ENCODE peak calls at places on chromosomes 12 and 14, in four cellular contexts. One of them, this sample, is unnamed.

GRCh38 chr14:21070083-21070609 is at the start of gene ARHGEF40:
- DNase-seq in HepG2: no peak
- DNase-seq in GM12878: no peak
- DNase-seq in K562: peak; percentile 58
- DNase-seq in this sample: no peak

GRCh38 chr12:75208851-75209781 is 523 bp downstream of the KCNC2 start:
- DNase-seq in GM12878: no peak
- DNase-seq in HepG2: no peak
- DNase-seq in K562: peak; percentile 6
- DNase-seq in this sample: no peak

GRCh38 chr12:119669744-119670472 is 2.0 kb downstream of the PRKAB1 start:
- DNase-seq in K562: peak; percentile 49
- DNase-seq in HepG2: peak; percentile 83
- DNase-seq in GM12878: no peak
- DNase-seq in this sample: no peak

GRCh38 chr14:31930070-31930469 is 147.0 kb upstream of the ARHGAP5 start:
- DNase-seq in GM12878: no peak
- DNase-seq in HepG2: no peak
- DNase-seq in K562: no peak
- DNase-seq in this sample: no peak

GRCh38 chr12:38921025-38921677 is 15.8 kb upstream of the CPNE8 start:
- DNase-seq in K562: peak; percentile 67
- DNase-seq in HepG2: peak; percentile 65
- DNase-seq in GM12878: no peak
- DNase-seq in this sample: no peak

GRCh38 chr14:61179061-61179675 is 102.0 kb downstream of the TMEM30B start:
- DNase-seq in HepG2: peak; percentile 59
- DNase-seq in GM12878: no peak
- DNase-seq in K562: no peak
- DNase-seq in this sample: no peak

GRCh38 chr12:79374543-79374942 is 316.2 kb downstream of the PAWR start:
- DNase-seq in GM12878: no peak
- DNase-seq in K562: no peak
- DNase-seq in HepG2: no peak
- DNase-seq in this sample: no peak

GRCh38 chr12:106841471-106842302 is 67.2 kb downstream of the RIC8B start:
- DNase-seq in K562: peak; percentile 68
- DNase-seq in GM12878: no peak
- DNase-seq in HepG2: peak; percentile 30
- DNase-seq in this sample: no peak

GRCh38 chr12:99393763-99394162 is 253.8 kb upstream of the GARIN6 start:
- DNase-seq in K562: no peak
- DNase-seq in GM12878: no peak
- DNase-seq in HepG2: no peak
- DNase-seq in this sample: no peak

GRCh38 chr12:7642876-7643309 is 22.8 kb downstream of the APOBEC1 start:
- DNase-seq in K562: peak; percentile 58
- DNase-seq in GM12878: no peak
- DNase-seq in HepG2: peak; percentile 15
- DNase-seq in this sample: peak; percentile 65

GRCh38 chr14:58638231-58639205 is 756 bp downstream of the DACT1 start:
- DNase-seq in K562: no peak
- DNase-seq in GM12878: no peak
- DNase-seq in HepG2: no peak
- DNase-seq in this sample: no peak

GRCh38 chr12:30687265-30687986 is 8.2 kb downstream of the IPO8 start:
- DNase-seq in HepG2: peak; percentile 8
- DNase-seq in K562: no peak
- DNase-seq in GM12878: no peak
- DNase-seq in this sample: no peak

GRCh38 chr14:55028066-55028465 is 1.0 kb downstream of the SOCS4 start:
- DNase-seq in GM12878: no peak
- DNase-seq in HepG2: no peak
- DNase-seq in K562: no peak
- DNase-seq in this sample: no peak

GRCh38 chr12:55929306-55929791 is 1.6 kb upstream of the DGKA start:
- DNase-seq in GM12878: peak; percentile 70
- DNase-seq in HepG2: no peak
- DNase-seq in K562: no peak
- DNase-seq in this sample: no peak

GRCh38 chr14:49982522-49982951 is 89.7 kb downstream of the ARF6 start:
- DNase-seq in K562: no peak
- DNase-seq in HepG2: no peak
- DNase-seq in GM12878: no peak
- DNase-seq in this sample: no peak

GRCh38 chr12:107411792-107412535 is 273.6 kb upstream of the PWP1 start:
- DNase-seq in GM12878: no peak
- DNase-seq in HepG2: no peak
- DNase-seq in K562: no peak
- DNase-seq in this sample: no peak

GRCh38 chr14:95440951-95441350 is 75.5 kb downstream of the SYNE3 start:
- DNase-seq in K562: no peak
- DNase-seq in GM12878: no peak
- DNase-seq in HepG2: no peak
- DNase-seq in this sample: no peak

GRCh38 chr12:75724913-75725312 is 213.5 kb upstream of the KRR1 start:
- DNase-seq in GM12878: no peak
- DNase-seq in HepG2: peak; percentile 83
- DNase-seq in K562: peak; percentile 50
- DNase-seq in this sample: no peak

GRCh38 chr12:75913502-75914110 is 118.0 kb downstream of the PHLDA1 start:
- DNase-seq in K562: peak; percentile 17
- DNase-seq in HepG2: no peak
- DNase-seq in GM12878: no peak
- DNase-seq in this sample: no peak

GRCh38 chr14:32561520-32561919 is 232.4 kb downstream of the AKAP6 start:
- DNase-seq in GM12878: no peak
- DNase-seq in K562: no peak
- DNase-seq in HepG2: no peak
- DNase-seq in this sample: no peak

GRCh38 chr14:36507847-36508417 is 12.1 kb downstream of the NKX2-1 start:
- DNase-seq in GM12878: no peak
- DNase-seq in HepG2: no peak
- DNase-seq in K562: no peak
- DNase-seq in this sample: no peak

GRCh38 chr12:109771746-109772621 is 58.4 kb downstream of the FAM222A start:
- DNase-seq in K562: no peak
- DNase-seq in HepG2: no peak
- DNase-seq in GM12878: no peak
- DNase-seq in this sample: peak; percentile 47

GRCh38 chr14:40271480-40271879 is 839.2 kb upstream of the FBXO33 start:
- DNase-seq in GM12878: no peak
- DNase-seq in K562: no peak
- DNase-seq in HepG2: no peak
- DNase-seq in this sample: no peak

GRCh38 chr12:45732936-45733335 is 3.4 kb downstream of the ARID2 start:
- DNase-seq in GM12878: no peak
- DNase-seq in HepG2: no peak
- DNase-seq in K562: no peak
- DNase-seq in this sample: no peak
- TF ChIP-seq KDM1A in GM12878: no peak
- TF ChIP-seq KDM1A in HepG2: no peak
- TF ChIP-seq KDM1A in K562: no peak
- TF ChIP-seq KDM1A in this sample: no peak

DNA sequence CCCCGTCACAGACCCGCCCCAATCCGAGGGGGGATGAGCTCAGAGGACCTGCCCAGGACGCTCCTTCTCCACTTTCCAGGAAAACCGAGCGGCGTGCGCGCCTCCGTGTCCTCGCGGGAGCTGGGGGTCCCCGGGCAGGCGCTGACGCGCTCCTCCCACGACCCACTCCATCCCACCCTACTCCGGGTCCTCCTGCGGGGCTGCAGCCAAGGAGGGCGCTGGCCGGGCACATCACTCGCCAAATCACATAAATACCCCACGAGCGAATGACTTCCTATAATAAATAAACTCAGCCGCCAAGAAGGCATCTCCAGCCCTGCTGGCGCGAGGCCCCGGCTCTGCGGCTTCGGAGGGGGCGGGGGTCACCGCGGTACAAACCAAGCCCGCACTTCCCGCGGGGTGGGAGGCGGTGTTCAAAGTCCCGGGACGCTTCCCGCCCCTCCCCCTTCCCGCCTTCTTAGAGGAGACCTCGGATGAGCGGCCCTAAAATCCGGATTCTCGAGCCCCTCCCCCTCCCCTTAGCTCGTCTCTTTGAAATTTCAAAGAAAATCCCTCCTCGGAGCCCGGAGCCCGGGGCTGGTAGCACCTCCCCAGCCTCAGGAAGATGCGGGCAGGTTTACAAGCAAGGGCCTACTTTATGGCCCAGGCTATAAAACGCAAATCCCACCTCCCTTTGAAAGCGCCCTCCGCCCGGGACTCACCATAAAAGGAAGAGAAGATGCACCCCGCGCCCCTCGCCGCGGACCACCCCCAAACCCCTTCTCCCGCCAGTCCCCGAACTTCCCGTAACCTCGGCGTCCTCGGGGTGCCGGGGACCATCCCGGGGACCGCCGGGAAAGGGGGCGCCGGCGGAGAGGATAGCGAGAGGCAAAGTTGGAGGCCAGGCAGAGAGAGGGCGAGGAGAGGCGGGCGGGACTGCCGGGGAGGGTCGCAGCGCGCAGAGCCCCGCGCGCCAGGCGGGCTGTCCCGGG is 718 bp upstream of the FZD10 start:
- DNase-seq in K562: no peak
- DNase-seq in GM12878: no peak
- DNase-seq in HepG2: no peak
- DNase-seq in this sample: peak; percentile 81
- TF ChIP-seq EZH2 in K562: no peak
- TF ChIP-seq EZH2 in GM12878: no peak
- TF ChIP-seq EZH2 in HepG2: no peak
- TF ChIP-seq EZH2 in this sample: peak; percentile 43

GRCh38 chr14:73403181-73403752 is 55.1 kb downstream of the NUMB start:
- DNase-seq in HepG2: no peak
- DNase-seq in K562: no peak
- DNase-seq in GM12878: no peak
- DNase-seq in this sample: no peak
- TF ChIP-seq CEBPB in HepG2: no peak
- TF ChIP-seq CEBPB in K562: no peak
- TF ChIP-seq CEBPB in GM12878: no peak
- TF ChIP-seq CEBPB in this sample: no peak

GRCh38 chr12:50052964-50053363 is 4.4 kb upstream of the ASIC1 start:
- DNase-seq in K562: no peak
- DNase-seq in HepG2: no peak
- DNase-seq in GM12878: no peak
- DNase-seq in this sample: no peak

GRCh38 chr12:50050119-50050385 is 7.3 kb upstream of the ASIC1 start:
- DNase-seq in K562: no peak
- DNase-seq in GM12878: no peak
- DNase-seq in HepG2: no peak
- DNase-seq in this sample: no peak

GRCh38 chr12:50052544-50052943 is 4.9 kb upstream of the ASIC1 start:
- DNase-seq in K562: no peak
- DNase-seq in GM12878: no peak
- DNase-seq in HepG2: no peak
- DNase-seq in this sample: no peak

GRCh38 chr12:50049254-50050118 is 7.9 kb upstream of the ASIC1 start:
- DNase-seq in HepG2: no peak
- DNase-seq in GM12878: no peak
- DNase-seq in K562: no peak
- DNase-seq in this sample: no peak

DNA sequence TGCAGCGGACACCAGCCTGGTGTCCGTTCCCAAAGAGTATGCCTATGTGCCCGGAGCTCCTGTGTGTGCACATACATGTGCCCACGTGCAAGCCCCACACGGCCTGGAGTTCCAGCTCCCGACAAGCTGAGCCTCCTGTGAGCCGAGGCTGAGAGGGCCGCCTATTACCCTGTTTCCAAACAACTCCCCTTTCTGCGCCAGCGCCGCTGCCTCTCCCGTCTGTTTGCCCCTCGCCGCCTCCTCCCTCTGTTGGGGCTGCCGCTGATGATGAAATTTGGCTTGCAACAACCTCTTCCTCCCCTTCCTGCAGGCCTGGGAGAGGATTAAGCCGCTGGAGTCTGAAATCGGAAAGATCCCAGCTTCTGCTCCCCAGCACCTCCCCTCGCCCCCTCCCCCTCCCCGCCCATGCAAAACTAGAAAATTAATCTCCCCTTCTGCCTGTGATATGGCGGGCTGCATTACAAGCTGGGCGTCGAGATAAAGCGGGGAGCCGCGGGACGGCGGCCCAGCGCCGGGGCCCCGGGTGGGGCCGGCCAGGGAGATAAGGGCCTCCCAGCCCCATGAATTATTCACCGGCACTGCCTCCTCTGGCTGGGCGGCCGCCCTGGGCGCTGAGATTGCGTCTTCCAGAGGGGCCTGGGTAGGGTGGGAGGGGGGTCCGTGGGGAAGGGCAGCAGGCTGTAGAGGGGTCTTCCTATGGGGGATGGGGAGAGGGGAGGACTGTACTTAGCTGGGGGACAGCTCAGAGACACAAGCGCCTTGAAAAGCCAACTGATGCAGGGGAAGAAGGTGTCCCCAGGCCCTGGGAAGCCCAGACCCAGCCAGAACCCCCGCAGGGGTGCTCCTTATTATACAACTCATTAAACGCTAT is 6.8 kb upstream of the ASIC1 start:
- DNase-seq in HepG2: peak; percentile 46
- DNase-seq in K562: peak; percentile 96
- DNase-seq in GM12878: no peak
- DNase-seq in this sample: peak; percentile 77
- TF ChIP-seq KDM1A in HepG2: no peak
- TF ChIP-seq KDM1A in K562: peak; percentile 99
- TF ChIP-seq KDM1A in GM12878: no peak
- TF ChIP-seq KDM1A in this sample: no peak

GRCh38 chr12:69733638-69734037 is 5.0 kb upstream of the RAB3IP start:
- DNase-seq in GM12878: no peak
- DNase-seq in K562: no peak
- DNase-seq in HepG2: no peak
- DNase-seq in this sample: no peak

GRCh38 chr12:69744109-69744508 is 5.4 kb downstream of the RAB3IP start:
- DNase-seq in GM12878: no peak
- DNase-seq in HepG2: no peak
- DNase-seq in K562: no peak
- DNase-seq in this sample: no peak

GRCh38 chr12:69738351-69739286 is at the start of gene RAB3IP:
- DNase-seq in GM12878: peak; percentile 51
- DNase-seq in K562: peak; percentile 90
- DNase-seq in HepG2: peak; percentile 71
- DNase-seq in this sample: peak; percentile 56

GRCh38 chr12:69739287-69740191 is 879 bp downstream of the RAB3IP start:
- DNase-seq in HepG2: peak; percentile 77
- DNase-seq in K562: peak; percentile 40
- DNase-seq in GM12878: peak; percentile 28
- DNase-seq in this sample: no peak
- TF ChIP-seq EZH2 in HepG2: no peak
- TF ChIP-seq EZH2 in K562: peak; percentile 88
- TF ChIP-seq EZH2 in GM12878: no peak
- TF ChIP-seq EZH2 in this sample: no peak

GRCh38 chr12:77153706-77154105 is 88.3 kb upstream of the E2F7 start:
- DNase-seq in GM12878: no peak
- DNase-seq in K562: no peak
- DNase-seq in HepG2: no peak
- DNase-seq in this sample: no peak

GRCh38 chr12:77152623-77153193 is 87.3 kb upstream of the E2F7 start:
- DNase-seq in K562: no peak
- DNase-seq in HepG2: peak; percentile 5
- DNase-seq in GM12878: no peak
- DNase-seq in this sample: no peak

GRCh38 chr12:77151030-77151429 is 85.7 kb upstream of the E2F7 start:
- DNase-seq in HepG2: no peak
- DNase-seq in K562: no peak
- DNase-seq in GM12878: no peak
- DNase-seq in this sample: no peak
- TF ChIP-seq CEBPB in HepG2: no peak
- TF ChIP-seq CEBPB in K562: no peak
- TF ChIP-seq CEBPB in GM12878: no peak
- TF ChIP-seq CEBPB in this sample: no peak

This sample was measured in H1.